ENCODE peak calls at places on chromosomes 13 and 19, in nine cellular contexts. F is BJ, K is H9, H is brain microvascular endothelial cell, Z is right atrium auricular region, S is left lung, M is AG04450, Y is prostate gland, J is uterus. Q is an unnamed sample.

GRCh38 chr19:10769533-10770491 is 51.9 kb downstream of the DNM2 start:
- DNase-seq in S (no peak), Z (peak; percentile 79), M (no peak), K (no peak), H (no peak), J (peak; percentile 46), F (no peak), Y (no peak), Q (no peak)

GRCh38 chr13:74570834-74571233 is 436.6 kb upstream of the KLF12 start:
- DNase-seq in F (no peak), H (peak; percentile 46), S (no peak), Z (no peak), J (no peak), M (peak; percentile 10), K (no peak), Y (no peak), Q (no peak)

GRCh38 chr19:1657632-1658445 is 5.4 kb upstream of the TCF3 start:
- DNase-seq in H (no peak), K (peak; percentile 24), F (no peak), J (no peak), Z (no peak), M (no peak), S (no peak), Y (no peak), Q (no peak)

GRCh38 chr13:87005511-87005910 is 665.7 kb upstream of the SLITRK5 start:
- DNase-seq in F (no peak), K (no peak), H (no peak), S (no peak), Z (no peak), J (no peak), Y (no peak), M (no peak), Q (no peak)

GRCh38 chr13:19055611-19056010 is 126.0 kb downstream of the TUBA3C start:
- DNase-seq in J (no peak), H (no peak), F (no peak), K (no peak), Z (no peak), S (no peak), Y (no peak), M (no peak), Q (no peak)

GRCh38 chr19:15466851-15467733 is 2.7 kb upstream of the RASAL3 start:
- DNase-seq in J (no peak), Z (no peak), H (peak; percentile 54), K (no peak), Y (no peak), M (peak; percentile 32), F (no peak), S (no peak), Q (peak; percentile 72)

GRCh38 chr13:80979035-80979641 is 638.2 kb upstream of the SPRY2 start:
- DNase-seq in H (peak; percentile 63), K (peak; percentile 57), Z (no peak), F (peak; percentile 1), J (no peak), Y (no peak), M (peak; percentile 15), S (no peak), Q (peak; percentile 77)

GRCh38 chr13:19090495-19090894 is 91.1 kb downstream of the TUBA3C start:
- DNase-seq in K (no peak), F (no peak), S (no peak), Y (no peak), H (no peak), M (no peak), J (no peak), Z (no peak), Q (no peak)

GRCh38 chr13:45833663-45834062 is 17.9 kb downstream of the SIAH3 start:
- DNase-seq in M (no peak), F (no peak), H (no peak), J (peak; percentile 33), K (no peak), S (no peak), Y (peak; percentile 51), Z (no peak), Q (peak; percentile 42)

GRCh38 chr13:95239293-95239692 is 62.0 kb downstream of the ABCC4 start:
- DNase-seq in M (peak; percentile 58), Y (no peak), J (no peak), Z (no peak), S (no peak), F (no peak), K (no peak), H (no peak), Q (no peak)

GRCh38 chr19:31125071-31125470 is 224.2 kb downstream of the TSHZ3 start:
- DNase-seq in S (no peak), F (no peak), Y (no peak), M (no peak), Z (no peak), K (no peak), J (no peak), H (no peak), Q (no peak)

DNA sequence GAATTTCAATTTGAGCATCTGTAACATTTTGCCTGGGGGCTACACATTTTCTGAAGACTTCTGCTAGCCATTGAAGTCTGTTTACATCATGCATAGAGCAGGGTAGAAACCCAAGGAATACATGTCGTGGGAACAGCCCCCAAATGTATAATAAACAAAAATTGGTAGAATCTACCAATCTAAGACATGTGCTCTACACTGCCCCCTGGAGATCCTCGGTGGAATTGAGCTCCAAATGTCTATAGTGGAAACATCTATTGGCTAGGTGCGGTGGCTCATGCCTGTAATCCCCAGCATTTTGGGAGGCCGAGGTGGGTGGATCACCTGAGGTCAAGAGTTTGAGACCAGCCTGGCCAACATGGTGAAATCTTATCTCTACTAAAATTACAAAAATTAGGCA is 57.3 kb downstream of the MBD3L2B start:
- DNase-seq in K (no peak), H (no peak), F (no peak), J (no peak), S (no peak), Y (no peak), M (no peak), Z (no peak), Q (peak; percentile 39)
- TF ChIP-seq CTCF in K (peak; percentile 42), H (peak; percentile 34), F (no peak), J (no peak), S (peak; percentile 20), Y (no peak), M (no peak), Z (no peak), Q (peak; percentile 69)

DNA sequence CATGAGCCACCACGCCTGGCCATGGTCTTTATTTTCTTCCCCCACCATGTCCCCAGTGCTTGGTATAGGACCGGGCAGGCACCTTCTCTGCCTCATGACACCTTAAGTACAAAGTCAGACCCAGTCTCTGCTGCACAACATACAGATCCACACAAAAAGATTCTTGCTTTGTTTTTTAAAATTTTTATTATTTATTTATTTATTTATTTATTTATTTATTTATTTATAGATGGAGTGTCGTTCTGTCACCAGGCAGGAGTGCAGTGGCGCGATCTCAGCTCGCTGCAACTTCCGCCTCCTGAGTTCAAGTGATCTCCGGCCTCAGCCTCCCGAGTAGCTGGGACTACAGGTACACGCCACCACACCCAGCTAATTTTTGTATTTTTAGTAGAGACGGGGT is 2.5 kb upstream of the NFIX start:
- DNase-seq in S (no peak), F (no peak), K (no peak), Z (no peak), Y (no peak), M (no peak), J (no peak), H (no peak), Q (no peak)
- H3K27me3 ChIP-seq in S (peaks cover 23% of the 10 kb centered on the region), F (no peaks in the 10 kb centered on the region), K (peaks cover 47% of the 10 kb centered on the region), Z (no peaks in the 10 kb centered on the region), Y (no peaks in the 10 kb centered on the region), M (no peaks in the 10 kb centered on the region), J (no peaks in the 10 kb centered on the region), H (no peaks in the 10 kb centered on the region), Q (no peaks in the 10 kb centered on the region)

DNA sequence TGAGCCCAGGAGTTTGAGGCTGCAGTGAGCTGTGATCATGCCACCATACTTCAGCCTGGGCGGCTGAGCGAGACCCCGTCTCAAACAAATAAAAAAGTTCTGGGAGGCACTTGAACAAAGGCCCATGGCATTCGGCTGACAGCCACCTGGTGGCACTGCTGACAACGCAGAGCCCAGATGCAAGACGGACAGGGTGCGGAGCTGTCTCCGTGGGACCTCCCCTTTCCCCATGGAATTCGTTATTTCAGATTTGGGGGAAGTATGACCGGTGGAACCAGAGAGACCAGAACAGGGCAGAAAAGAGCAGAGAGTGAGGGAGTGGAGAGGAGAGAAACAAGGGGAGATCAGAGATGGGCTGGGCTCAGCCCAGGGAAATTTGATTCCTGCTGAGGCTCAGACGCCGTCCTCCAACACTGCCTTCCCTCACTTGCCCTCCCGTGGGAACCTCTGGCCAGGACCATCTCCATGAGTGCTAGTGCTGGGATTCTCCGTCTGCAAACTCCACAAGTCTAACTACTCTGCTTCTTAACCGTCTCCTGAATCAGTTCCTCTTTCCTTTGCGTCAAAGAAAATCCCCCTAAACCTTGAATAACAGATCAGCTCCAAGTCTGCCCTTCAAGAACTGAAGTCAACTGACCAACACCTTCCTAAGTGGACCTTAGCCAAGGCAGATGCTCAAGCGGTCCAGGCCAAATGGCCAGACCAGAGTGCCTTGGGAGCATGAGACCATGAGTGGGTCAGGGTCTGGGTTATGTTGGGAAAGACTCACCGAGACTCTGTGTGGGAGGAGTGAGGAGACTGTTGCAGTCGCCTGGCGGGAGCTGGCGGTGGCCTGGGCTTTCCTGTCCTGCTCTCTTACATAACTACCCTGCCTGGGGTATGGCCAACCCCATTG is 11.9 kb upstream of the ATF5 start:
- DNase-seq in F (no peak), S (no peak), H (no peak), Z (no peak), K (peak; percentile 67), J (no peak), Y (peak; percentile 37), M (no peak), Q (peak; percentile 55)
- TF ChIP-seq CTCF in F (no peak), S (no peak), H (peak; percentile 45), Z (no peak), K (peak; percentile 55), J (no peak), Y (no peak), M (no peak), Q (peak; percentile 52)

DNA sequence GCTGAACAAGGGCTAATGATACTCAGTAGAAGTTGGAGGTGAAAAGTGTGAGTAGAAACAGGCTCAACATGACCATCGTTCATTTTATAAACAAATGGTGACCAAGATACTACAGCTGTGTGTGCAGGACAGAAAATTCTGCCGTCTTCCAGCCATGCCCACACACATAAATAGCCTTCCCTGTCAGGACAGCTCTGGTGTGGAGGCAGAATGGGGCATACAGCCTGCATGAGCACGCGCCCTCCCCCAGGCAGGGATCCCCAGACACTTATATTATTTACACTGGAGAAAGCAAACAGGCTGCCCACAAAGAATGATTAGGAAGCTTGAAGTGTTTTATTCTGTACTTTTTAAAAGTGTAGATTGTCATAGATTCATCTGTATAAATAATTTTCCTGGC is 20.4 kb downstream of the GJA3 start:
- DNase-seq in M (no peak), Z (peak; percentile 40), Y (no peak), H (no peak), S (no peak), K (no peak), J (no peak), F (no peak), Q (no peak)
- H3K27me3 ChIP-seq in M (peaks cover 37% of the 10 kb centered on the region), Z (no peaks in the 10 kb centered on the region), Y (peaks cover 17% of the 10 kb centered on the region), H (peaks cover 36% of the 10 kb centered on the region), S (peaks cover 95% of the 10 kb centered on the region), K (no peaks in the 10 kb centered on the region), J (peaks cover 29% of the 10 kb centered on the region), F (peaks cover 35% of the 10 kb centered on the region), Q (no peaks in the 10 kb centered on the region)

Q was measured in A673.